ENCODE peak calls at places on chromosome 7, in eight cellular contexts. M is RWPE1, D is AG04449, E is sigmoid colon, C is PC-3, H is A549, A is kidney, X is body of pancreas. N is an unnamed sample.

GRCh38 chr7:134546903-134547737 is 1.8 kb upstream of the AKR1B15 start:
- DNase-seq in H (peak), D (no peak), C (peak), M (no peak), X (peak), A (no peak), E (no peak), N (peak)

GRCh38 chr7:151408839-151409554 is 841 bp downstream of the WDR86 start:
- DNase-seq in A (peak), C (no peak), M (no peak), D (no peak), H (no peak), X (no peak), E (peak), N (peak)

GRCh38 chr7:27740449-27741086 is 606 bp downstream of the TAX1BP1 start:
- DNase-seq in X (peak), D (no peak), A (peak), H (peak), C (peak), E (peak), M (peak), N (peak)

GRCh38 chr7:92634924-92635519 is 44.8 kb upstream of the FAM133B start:
- DNase-seq in M (peak), A (no peak), H (no peak), D (peak), C (peak), E (no peak), X (no peak), N (peak)

GRCh38 chr7:111499027-111499426 is 63.3 kb downstream of the IMMP2L start:
- DNase-seq in H (peak), M (peak), E (no peak), X (no peak), D (peak), A (no peak), C (peak), N (peak)

GRCh38 chr7:151745090-151745638 is 131.8 kb downstream of the PRKAG2 start:
- DNase-seq in E (no peak), M (peak), C (peak), H (peak), D (no peak), A (peak), X (peak), N (peak)

GRCh38 chr7:65832281-65832680 is 40.6 kb upstream of the VKORC1L1 start:
- DNase-seq in D (no peak), X (no peak), M (peak), A (no peak), C (peak), H (no peak), E (no peak), N (no peak)

GRCh38 chr7:37738338-37738737 is 54.8 kb downstream of the GPR141 start:
- DNase-seq in H (no peak), M (no peak), C (no peak), X (no peak), A (no peak), D (no peak), E (no peak), N (no peak)

GRCh38 chr7:128302110-128302509 is 41.6 kb downstream of the RBM28 start:
- DNase-seq in M (no peak), H (no peak), X (no peak), C (no peak), D (no peak), E (no peak), A (peak), N (no peak)

GRCh38 chr7:51307811-51308737 is 8.5 kb downstream of the COBL start:
- DNase-seq in E (no peak), A (no peak), M (no peak), D (no peak), H (no peak), X (no peak), C (no peak), N (no peak)

GRCh38 chr7:150337659-150338081 is 3.8 kb downstream of the RARRES2 start:
- DNase-seq in D (no peak), A (no peak), C (no peak), E (no peak), H (no peak), M (no peak), X (peak), N (no peak)

GRCh38 chr7:139669106-139670061 is 108.4 kb downstream of the HIPK2 start:
- DNase-seq in M (no peak), D (no peak), C (no peak), X (no peak), H (no peak), A (no peak), E (no peak), N (no peak)

GRCh38 chr7:55071411-55072188 is 52.8 kb downstream of the EGFR start:
- DNase-seq in X (no peak), D (no peak), C (no peak), A (no peak), M (no peak), E (no peak), H (no peak), N (no peak)

GRCh38 chr7:94529516-94529915 is 19.9 kb downstream of the CASD1 start:
- DNase-seq in M (no peak), D (peak), C (no peak), X (no peak), A (no peak), E (no peak), H (no peak), N (no peak)

GRCh38 chr7:18013936-18014335 is 13.7 kb downstream of the PRPS1L1 start:
- DNase-seq in A (no peak), E (no peak), C (peak), H (no peak), X (no peak), M (no peak), D (no peak), N (peak)

GRCh38 chr7:19948160-19948559 is 174.7 kb upstream of the TMEM196 start:
- DNase-seq in H (no peak), A (no peak), C (no peak), E (no peak), M (no peak), D (no peak), X (no peak), N (no peak)

GRCh38 chr7:3307437-3307836 is 6.4 kb downstream of the SDK1 start:
- DNase-seq in D (no peak), C (no peak), M (no peak), E (no peak), A (no peak), X (no peak), H (no peak), N (no peak)

GRCh38 chr7:123327661-123328060 is 127.9 kb upstream of the SLC13A1 start:
- DNase-seq in A (no peak), E (no peak), X (no peak), H (no peak), M (no peak), C (no peak), D (no peak), N (no peak)

GRCh38 chr7:43914795-43915194 is 8.4 kb upstream of the URGCP start:
- DNase-seq in H (no peak), D (no peak), A (no peak), M (no peak), X (no peak), E (no peak), C (no peak), N (no peak)

GRCh38 chr7:82373890-82374289 is 69.7 kb downstream of the CACNA2D1 start:
- DNase-seq in H (no peak), X (no peak), A (no peak), M (no peak), C (no peak), D (no peak), E (no peak), N (no peak)

GRCh38 chr7:88312061-88312663 is 5.5 kb upstream of the STEAP4 start:
- DNase-seq in E (peak), M (peak), C (no peak), A (peak), H (no peak), X (peak), D (no peak), N (no peak)

GRCh38 chr7:102433319-102434038 is at the start of gene ORAI2:
- DNase-seq in C (peak), H (peak), D (no peak), E (peak), A (peak), M (peak), X (peak), N (peak)

GRCh38 chr7:5997210-5997808 is 11.5 kb downstream of the PMS2 start:
- DNase-seq in C (peak), H (peak), X (peak), A (no peak), D (no peak), M (peak), E (no peak), N (peak)

GRCh38 chr7:54921116-54921515 is 97.7 kb upstream of the EGFR start:
- DNase-seq in A (no peak), E (no peak), C (no peak), M (no peak), D (no peak), H (no peak), X (no peak), N (no peak)

GRCh38 chr7:148819697-148820332 is 64.3 kb downstream of the EZH2 start:
- DNase-seq in D (no peak), H (no peak), A (no peak), C (peak), E (no peak), X (no peak), M (peak), N (no peak)

GRCh38 chr7:137895301-137896201 is 48.8 kb upstream of the DGKI start:
- DNase-seq in H (no peak), D (no peak), M (no peak), X (no peak), A (no peak), E (no peak), C (no peak), N (no peak)

GRCh38 chr7:121076350-121077164 is 88.0 kb downstream of the CPED1 start:
- DNase-seq in E (no peak), M (peak), C (peak), A (no peak), H (no peak), D (no peak), X (no peak), N (no peak)

GRCh38 chr7:27112960-27113949 is 10.8 kb upstream of the HOXA2 start:
- DNase-seq in C (peak), M (peak), H (peak), X (no peak), A (peak), D (no peak), E (peak), N (peak)

GRCh38 chr7:121755818-121756501 is 117.0 kb upstream of the PTPRZ1 start:
- DNase-seq in A (no peak), X (peak), C (no peak), E (no peak), D (no peak), H (no peak), M (no peak), N (no peak)

GRCh38 chr7:45865594-45866410 is 7.1 kb downstream of the CCDC201 start:
- DNase-seq in A (no peak), D (no peak), E (no peak), H (no peak), M (no peak), C (no peak), X (no peak), N (no peak)

GRCh38 chr7:76507723-76508406 is 2.5 kb upstream of the UPK3B start:
- DNase-seq in D (no peak), H (no peak), E (no peak), M (no peak), X (no peak), C (no peak), A (peak), N (no peak)

GRCh38 chr7:50679218-50680007 is 103.3 kb downstream of the GRB10 start:
- DNase-seq in D (no peak), H (peak), A (no peak), X (no peak), E (no peak), C (peak), M (peak), N (no peak)

GRCh38 chr7:134632937-134633540 is 13.6 kb upstream of the BPGM start:
- DNase-seq in X (no peak), M (peak), E (no peak), H (peak), A (no peak), C (peak), D (no peak), N (peak)

GRCh38 chr7:100897111-100897608 is 1.5 kb upstream of the ACHE start:
- DNase-seq in H (no peak), M (no peak), D (no peak), A (peak), X (peak), E (no peak), C (peak), N (peak)

GRCh38 chr7:131131746-131132431 is 195.8 kb upstream of the MKLN1 start:
- DNase-seq in A (no peak), E (no peak), X (no peak), D (no peak), H (no peak), M (no peak), C (peak), N (no peak)

GRCh38 chr7:42907316-42907715 is 4.6 kb downstream of the C7orf25 start:
- DNase-seq in H (no peak), E (no peak), X (no peak), A (no peak), C (no peak), M (no peak), D (no peak), N (no peak)

GRCh38 chr7:42910306-42910705 is 1.6 kb downstream of the C7orf25 start:
- DNase-seq in E (no peak), H (no peak), D (no peak), X (no peak), M (no peak), C (no peak), A (no peak), N (no peak)

GRCh38 chr7:42900842-42901241 is 11.0 kb downstream of the C7orf25 start:
- DNase-seq in A (no peak), H (no peak), D (no peak), X (no peak), M (no peak), C (no peak), E (no peak), N (no peak)

GRCh38 chr7:42902361-42902760 is 9.5 kb downstream of the C7orf25 start:
- DNase-seq in M (no peak), X (no peak), C (no peak), E (no peak), D (no peak), H (no peak), A (no peak), N (no peak)

GRCh38 chr7:42906181-42906580 is 5.7 kb downstream of the C7orf25 start:
- DNase-seq in A (no peak), D (no peak), C (no peak), M (no peak), E (no peak), H (no peak), X (no peak), N (no peak)
- TF ChIP-seq CTCF in A (no peak), D (no peak), C (no peak), M (no peak), E (no peak), H (no peak), X (no peak), N (no peak)

DNA sequence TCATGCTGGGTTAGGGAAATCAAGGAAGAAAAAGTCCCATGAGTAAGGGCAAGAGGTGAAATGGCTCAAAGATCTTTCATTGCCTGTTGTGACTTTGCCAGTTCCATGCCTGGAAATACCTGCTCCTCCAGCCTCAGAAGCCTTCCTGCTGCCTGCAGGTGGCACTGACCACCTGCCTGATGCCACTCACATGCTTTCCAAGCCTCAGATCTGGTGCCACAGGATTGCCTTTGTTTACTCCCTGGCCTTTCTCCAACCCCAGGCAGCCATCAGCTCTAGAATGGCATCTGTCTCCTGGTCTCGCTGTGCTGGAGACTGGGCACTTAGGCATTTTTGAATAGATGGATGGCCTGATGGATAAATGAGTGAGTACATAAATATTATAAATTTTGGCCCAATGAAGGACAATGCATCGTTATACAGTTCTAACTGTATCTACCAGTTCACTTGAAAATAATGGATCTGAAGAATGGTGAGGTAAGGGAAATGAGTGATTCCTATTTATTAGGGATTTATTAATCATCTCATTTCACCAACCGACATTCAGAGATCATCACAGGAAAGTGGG is 657.2 kb downstream of the INHBA start:
- DNase-seq in M (peak), H (no peak), C (peak), X (peak), A (no peak), D (no peak), E (no peak), N (peak)
- TF ChIP-seq CTCF in M (no peak), H (no peak), C (peak), X (peak), A (peak), D (no peak), E (no peak), N (peak)

GRCh38 chr7:30682131-30683083 is at the start of gene CRHR2:
- DNase-seq in E (no peak), M (no peak), A (no peak), X (peak), H (peak), C (no peak), D (no peak), N (no peak)
- TF ChIP-seq CTCF in E (no peak), M (no peak), A (peak), X (peak), H (peak), C (no peak), D (peak), N (peak)

GRCh38 chr7:154748387-154748786 is 254.5 kb downstream of the PAXIP1 start:
- DNase-seq in D (no peak), E (no peak), M (no peak), A (no peak), C (no peak), X (no peak), H (no peak), N (no peak)
- TF ChIP-seq CTCF in D (no peak), E (no peak), M (no peak), A (no peak), C (no peak), X (no peak), H (no peak), N (no peak)

DNA sequence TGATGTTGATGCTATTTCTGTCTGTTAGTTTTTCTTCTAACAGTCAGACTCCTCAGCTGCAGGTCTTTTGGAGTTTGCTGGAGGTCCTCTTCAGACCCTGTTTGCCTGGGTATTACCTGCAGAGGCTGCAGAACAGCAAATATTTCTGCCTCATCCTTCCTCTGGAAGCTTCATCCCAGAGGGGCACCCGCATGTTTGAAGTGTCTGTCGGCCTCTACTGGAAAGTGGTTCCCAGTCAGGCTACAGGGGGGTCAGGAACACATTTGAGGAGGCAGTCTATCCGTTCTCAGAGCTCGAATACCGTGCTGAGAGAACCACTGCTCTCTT is 13.3 kb upstream of the CYP3A5 start:
- DNase-seq in A (no peak), H (no peak), D (no peak), C (no peak), M (no peak), E (no peak), X (no peak), N (no peak)
- TF ChIP-seq CTCF in A (no peak), H (no peak), D (no peak), C (no peak), M (no peak), E (no peak), X (no peak), N (no peak)